ENCODE peak calls at places on chromosomes 2 and 18, in eight cellular contexts. L is AG09309, Z is keratinocyte, E is cardiac fibroblast, K is right cardiac atrium, P is PC-3, N is colonic mucosa, J is stomach. H is an unnamed sample.

GRCh38 chr18:59783138-59783537 is 85.9 kb upstream of the CCBE1 start:
- DNase-seq in L (peak; percentile 43), Z (no peak), E (peak; percentile 88), K (no peak), P (peak; percentile 82), N (no peak), J (no peak), H (no peak)

GRCh38 chr2:32264422-32265149 is at the start of gene NLRC4:
- DNase-seq in L (no peak), Z (no peak), E (no peak), K (no peak), P (no peak), N (no peak), J (no peak), H (no peak)

GRCh38 chr18:79872423-79872822 is 74.7 kb downstream of the KCNG2 start:
- DNase-seq in L (no peak), Z (no peak), E (no peak), K (no peak), P (no peak), N (no peak), J (no peak), H (no peak)

GRCh38 chr2:18987592-18988073 is 370.8 kb downstream of the OSR1 start:
- DNase-seq in L (peak; percentile 83), Z (peak; percentile 19), E (peak; percentile 96), K (peak; percentile 81), P (peak; percentile 96), N (peak; percentile 69), J (peak; percentile 61), H (peak; percentile 74)

GRCh38 chr2:207231106-207231860 is 65.5 kb upstream of the KLF7 start:
- DNase-seq in L (no peak), Z (no peak), E (no peak), K (no peak), P (no peak), N (no peak), J (no peak), H (no peak)

GRCh38 chr2:46891956-46892553 is 23.6 kb downstream of the MCFD2 start:
- DNase-seq in L (no peak), Z (no peak), E (peak; percentile 5), K (no peak), P (no peak), N (no peak), J (no peak), H (no peak)

GRCh38 chr2:86199834-86200177 is 549 bp downstream of the MRPL35 start:
- DNase-seq in L (no peak), Z (no peak), E (no peak), K (no peak), P (no peak), N (no peak), J (no peak), H (no peak)

GRCh38 chr2:237190958-237191692 is 105.4 kb downstream of the COPS8 start:
- DNase-seq in L (no peak), Z (no peak), E (no peak), K (no peak), P (no peak), N (no peak), J (no peak), H (no peak)

GRCh38 chr2:44560352-44560751 is 198.6 kb downstream of the CAMKMT start:
- DNase-seq in L (no peak), Z (no peak), E (peak; percentile 40), K (no peak), P (peak; percentile 58), N (peak; percentile 20), J (peak; percentile 31), H (no peak)

GRCh38 chr18:77000527-77000926 is 132.1 kb downstream of the MBP start:
- DNase-seq in L (no peak), Z (no peak), E (peak; percentile 59), K (peak; percentile 63), P (peak; percentile 60), N (peak; percentile 54), J (peak; percentile 62), H (peak; percentile 57)
- H3K4me3 ChIP-seq in L (peak overlapping the region; percentile 13), Z (no peak overlapping the region), E (no peak overlapping the region), K (peak overlapping the region; percentile 48), P (peak overlapping the region; percentile 54), N (no peak overlapping the region), J (no peak overlapping the region), H (no peak overlapping the region)

GRCh38 chr2:156322681-156323211 is 9.8 kb downstream of the NR4A2 start:
- DNase-seq in L (no peak), Z (no peak), E (no peak), K (no peak), P (no peak), N (no peak), J (no peak), H (no peak)

GRCh38 chr2:156320491-156320896 is 12.0 kb downstream of the NR4A2 start:
- DNase-seq in L (no peak), Z (no peak), E (peak; percentile 49), K (peak; percentile 59), P (no peak), N (peak; percentile 65), J (peak; percentile 38), H (peak; percentile 67)

GRCh38 chr2:156323754-156324153 is 8.8 kb downstream of the NR4A2 start:
- DNase-seq in L (no peak), Z (no peak), E (no peak), K (no peak), P (no peak), N (no peak), J (no peak), H (no peak)

GRCh38 chr2:156321243-156321904 is 11.1 kb downstream of the NR4A2 start:
- DNase-seq in L (no peak), Z (no peak), E (no peak), K (peak; percentile 30), P (no peak), N (peak; percentile 53), J (peak; percentile 44), H (no peak)

GRCh38 chr2:156322103-156322671 is 10.3 kb downstream of the NR4A2 start:
- DNase-seq in L (no peak), Z (no peak), E (no peak), K (no peak), P (no peak), N (peak; percentile 60), J (no peak), H (peak; percentile 30)
- H3K4me3 ChIP-seq in L (no peak overlapping the region), Z (peak overlapping the region; percentile 64), E (no peak overlapping the region), K (peak overlapping the region; percentile 41), P (no peak overlapping the region), N (peak overlapping the region; percentile 32), J (peak overlapping the region; percentile 44), H (no peak overlapping the region)

DNA sequence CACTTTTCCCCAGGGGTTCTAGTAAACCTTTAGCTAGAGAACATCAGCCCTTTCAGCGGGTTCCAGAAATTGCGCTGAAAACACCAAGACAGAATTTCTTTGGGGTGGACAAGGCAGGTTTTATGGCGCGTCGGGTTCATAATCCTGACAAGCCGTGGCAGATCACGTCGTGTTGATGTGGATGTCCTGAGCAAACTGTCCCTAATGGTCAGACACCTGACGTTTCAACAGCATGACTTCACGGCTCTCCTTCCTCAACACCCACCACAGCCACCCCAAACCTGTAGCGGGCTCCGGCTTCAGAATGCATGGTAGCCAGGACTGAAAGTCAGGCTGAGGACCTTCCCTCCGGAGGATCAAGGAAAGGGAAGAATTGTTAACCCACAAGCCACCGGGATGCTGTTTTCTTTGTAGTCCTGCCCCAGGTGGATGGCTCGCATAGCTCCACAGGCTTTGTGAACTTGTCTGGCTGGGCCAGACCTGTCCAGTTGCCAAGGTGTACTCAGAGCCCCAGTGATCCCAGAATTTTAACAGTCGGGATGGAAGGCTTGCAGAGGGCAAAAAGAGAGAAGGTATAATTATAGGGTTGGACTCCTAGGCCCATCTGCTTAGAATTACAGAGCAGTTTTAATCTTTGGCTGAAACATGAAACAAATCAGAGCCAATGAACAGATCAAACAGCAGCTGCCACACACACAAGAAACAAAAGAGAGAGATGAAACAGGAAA is 1.5 kb downstream of the APCDD1 start:
- DNase-seq in L (no peak), Z (no peak), E (no peak), K (no peak), P (no peak), N (no peak), J (no peak), H (no peak)
- H3K4me3 ChIP-seq in L (peak overlapping the region; percentile 45), Z (no peak overlapping the region), E (peak overlapping the region; percentile 42), K (peak overlapping the region; percentile 74), P (no peak overlapping the region), N (peak overlapping the region; percentile 47), J (peak overlapping the region; percentile 73), H (no peak overlapping the region)

GRCh38 chr2:218327451-218327850 is 29.2 kb upstream of the CATIP start:
- DNase-seq in L (no peak), Z (no peak), E (no peak), K (no peak), P (no peak), N (no peak), J (no peak), H (no peak)
- H3K4me3 ChIP-seq in L (no peak overlapping the region), Z (no peak overlapping the region), E (no peak overlapping the region), K (no peak overlapping the region), P (no peak overlapping the region), N (no peak overlapping the region), J (no peak overlapping the region), H (no peak overlapping the region)

GRCh38 chr18:31590570-31590969 is 1.1 kb upstream of the TTR start:
- DNase-seq in L (no peak), Z (peak; percentile 60), E (no peak), K (no peak), P (no peak), N (no peak), J (no peak), H (no peak)

GRCh38 chr18:31591113-31591512 is 564 bp upstream of the TTR start:
- DNase-seq in L (no peak), Z (no peak), E (no peak), K (no peak), P (no peak), N (no peak), J (no peak), H (no peak)

GRCh38 chr18:31586616-31587015 is 5.1 kb upstream of the TTR start:
- DNase-seq in L (no peak), Z (no peak), E (no peak), K (no peak), P (no peak), N (no peak), J (no peak), H (no peak)

GRCh38 chr18:31591628-31592027 is at the start of gene TTR:
- DNase-seq in L (no peak), Z (no peak), E (no peak), K (no peak), P (no peak), N (no peak), J (peak; percentile 28), H (no peak)

GRCh38 chr18:31587538-31587937 is 4.1 kb upstream of the TTR start:
- DNase-seq in L (no peak), Z (no peak), E (no peak), K (no peak), P (no peak), N (no peak), J (no peak), H (no peak)
- H3K4me3 ChIP-seq in L (no peak overlapping the region), Z (no peak overlapping the region), E (no peak overlapping the region), K (no peak overlapping the region), P (no peak overlapping the region), N (no peak overlapping the region), J (no peak overlapping the region), H (no peak overlapping the region)

DNA sequence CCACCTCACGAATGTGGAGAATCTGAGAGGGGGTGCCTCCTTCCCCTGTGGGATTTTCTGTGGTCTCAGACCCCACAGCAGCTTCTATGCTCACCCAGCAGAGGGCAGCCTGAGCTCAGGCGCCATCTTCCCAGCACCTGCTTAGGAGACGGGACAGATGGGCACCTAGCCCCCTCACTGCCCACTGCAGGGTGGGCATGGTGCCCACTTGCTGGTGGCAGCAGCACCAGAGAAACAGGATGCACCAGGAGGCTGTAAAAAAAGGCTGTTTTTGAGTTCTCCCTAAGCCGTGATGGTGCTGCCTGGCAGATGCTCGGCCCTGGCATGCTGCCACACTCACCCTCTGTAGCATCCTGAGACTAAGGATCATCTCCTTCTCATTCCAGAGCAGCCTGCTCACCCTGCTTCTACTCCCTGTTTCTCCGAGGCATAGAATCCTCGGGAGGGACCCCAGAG is 19.1 kb upstream of the SLC20A1 start:
- DNase-seq in L (peak; percentile 34), Z (no peak), E (peak; percentile 80), K (peak; percentile 64), P (peak; percentile 72), N (peak; percentile 56), J (peak; percentile 64), H (peak; percentile 66)
- H3K4me3 ChIP-seq in L (peak overlapping the region; percentile 36), Z (peak overlapping the region; percentile 47), E (peak overlapping the region; percentile 8), K (no peak overlapping the region), P (peak overlapping the region; percentile 47), N (no peak overlapping the region), J (peak overlapping the region; percentile 22), H (no peak overlapping the region)